ENCODE peak calls at places on chromosomes 7 and 10, in five cellular contexts. Z, I, Y, K and J are unnamed samples.

GRCh38 chr7:46864711-46865110 is 717.2 kb downstream of the TNS3 start:
- DNase-seq in Z (no peak), K (no peak), Y (no peak), I (no peak), J (no peak)

GRCh38 chr7:29946428-29947186 is 43.0 kb downstream of the SCRN1 start:
- DNase-seq in Y (peak), Z (no peak), K (peak), I (peak), J (peak)

GRCh38 chr7:125358551-125359167 is 429.0 kb upstream of the POT1 start:
- DNase-seq in Y (no peak), Z (no peak), I (no peak), K (no peak), J (no peak)

GRCh38 chr7:151838861-151839381 is 38.0 kb downstream of the PRKAG2 start:
- DNase-seq in Y (no peak), K (peak), Z (peak), I (no peak), J (peak)

GRCh38 chr10:24963646-24964045 is 11.2 kb upstream of the PRTFDC1 start:
- DNase-seq in Y (no peak), K (no peak), I (no peak), Z (no peak), J (no peak)

GRCh38 chr7:39413866-39414668 is 152.1 kb upstream of the YAE1 start:
- DNase-seq in Y (peak), K (peak), Z (peak), I (peak), J (peak)

GRCh38 chr10:24114561-24114960 is 94.4 kb upstream of the KIAA1217 start:
- DNase-seq in I (no peak), Y (no peak), Z (no peak), K (no peak), J (no peak)

GRCh38 chr10:96073722-96074121 is 30.3 kb downstream of the CCNJ start:
- DNase-seq in I (no peak), K (peak), Z (no peak), Y (no peak), J (peak)

GRCh38 chr10:44413416-44413815 is 28.5 kb upstream of the CXCL12 start:
- DNase-seq in Z (no peak), K (no peak), I (no peak), Y (no peak), J (no peak)

GRCh38 chr10:84632866-84633265 is 304.5 kb downstream of the CCSER2 start:
- DNase-seq in Y (no peak), I (no peak), K (no peak), Z (no peak), J (peak)

GRCh38 chr10:79111846-79112614 is 43.3 kb downstream of the ZMIZ1 start:
- DNase-seq in Z (no peak), K (no peak), I (peak), Y (no peak), J (no peak)

GRCh38 chr10:116272497-116273221 is at the start of gene GFRA1:
- DNase-seq in K (no peak), Z (peak), I (peak), Y (no peak), J (peak)

GRCh38 chr10:123550680-123551096 is 115.5 kb upstream of the GPR26 start:
- DNase-seq in Z (no peak), I (no peak), K (no peak), Y (no peak), J (no peak)

GRCh38 chr10:65341323-65341922 is 1584.4 kb upstream of the LRRTM3 start:
- DNase-seq in K (no peak), I (no peak), Z (no peak), Y (no peak), J (no peak)

GRCh38 chr10:1208376-1209311 is 152.5 kb downstream of the WDR37 start:
- DNase-seq in Y (no peak), K (no peak), Z (no peak), I (no peak), J (no peak)

GRCh38 chr10:51606829-51607228 is 92.6 kb downstream of the CSTF2T start:
- DNase-seq in I (no peak), Z (no peak), K (no peak), Y (no peak), J (no peak)

GRCh38 chr7:127920787-127921438 is 110.3 kb downstream of the LRRC4 start:
- DNase-seq in Y (no peak), I (no peak), K (peak), Z (no peak), J (peak)

GRCh38 chr7:114540291-114540690 is 125.7 kb downstream of the FOXP2 start:
- DNase-seq in K (no peak), Y (no peak), Z (no peak), I (no peak), J (no peak)

GRCh38 chr10:51109821-51110533 is 35.7 kb downstream of the PRKG1 start:
- DNase-seq in Y (no peak), Z (no peak), K (no peak), I (no peak), J (peak)

DNA sequence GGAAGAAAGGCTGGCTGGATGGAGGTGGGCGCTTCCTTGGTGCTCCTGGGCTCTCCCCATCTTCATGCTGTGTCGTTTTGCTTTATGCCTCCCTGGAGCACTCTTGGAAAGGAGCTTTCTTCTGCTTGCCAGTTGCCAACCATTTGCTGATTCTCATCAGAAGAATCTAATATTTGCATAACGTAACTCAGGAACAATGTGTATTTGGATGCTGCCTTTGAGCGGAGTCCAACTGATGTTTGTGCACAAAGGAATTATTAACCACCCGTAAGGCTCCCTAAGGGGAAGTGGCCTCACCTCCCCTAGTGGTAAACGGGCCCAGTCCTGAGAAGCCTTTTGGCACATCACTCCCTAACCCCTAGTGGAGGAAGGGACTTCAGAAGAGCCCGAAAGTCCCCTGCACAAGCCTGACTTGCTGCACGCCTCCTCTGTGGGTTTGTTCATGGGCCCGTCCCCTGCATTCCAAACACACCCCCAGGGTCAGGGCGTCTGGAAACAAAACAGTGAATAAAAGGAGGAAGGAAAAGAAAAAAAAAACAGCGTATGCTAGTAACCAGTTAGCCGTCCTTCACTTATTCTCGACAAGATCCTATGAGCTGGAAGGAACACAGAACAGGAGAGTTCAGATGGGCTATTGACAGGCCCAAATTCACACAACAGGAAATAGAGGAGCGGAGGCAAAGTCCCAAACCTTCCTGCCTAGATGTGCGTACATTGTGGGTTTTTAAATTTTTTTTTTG is 602.2 kb downstream of the LRMDA start:
- DNase-seq in Y (peak), I (no peak), Z (no peak), K (peak), J (peak)
- H3K4me3 ChIP-seq in Y (no peak), I (no peak), Z (peak), K (no peak), J (no peak)

GRCh38 chr7:101172005-101172853 is 6.9 kb upstream of the VGF start:
- DNase-seq in K (no peak), Y (no peak), I (no peak), Z (no peak), J (no peak)

GRCh38 chr7:101170617-101171441 is 5.5 kb upstream of the VGF start:
- DNase-seq in I (no peak), Z (no peak), K (no peak), Y (no peak), J (no peak)

GRCh38 chr7:101169838-101170531 is 4.6 kb upstream of the VGF start:
- DNase-seq in K (peak), I (peak), Z (peak), Y (peak), J (peak)

GRCh38 chr7:101172854-101173751 is 7.0 kb downstream of the NAT16 start:
- DNase-seq in Z (peak), K (no peak), I (no peak), Y (peak), J (peak)

GRCh38 chr7:101171442-101171837 is 6.1 kb upstream of the VGF start:
- DNase-seq in Y (no peak), K (no peak), Z (no peak), I (no peak), J (no peak)
- TF ChIP-seq CTCF in Y (no peak), K (peak), Z (no peak), I (no peak), J (peak)

DNA sequence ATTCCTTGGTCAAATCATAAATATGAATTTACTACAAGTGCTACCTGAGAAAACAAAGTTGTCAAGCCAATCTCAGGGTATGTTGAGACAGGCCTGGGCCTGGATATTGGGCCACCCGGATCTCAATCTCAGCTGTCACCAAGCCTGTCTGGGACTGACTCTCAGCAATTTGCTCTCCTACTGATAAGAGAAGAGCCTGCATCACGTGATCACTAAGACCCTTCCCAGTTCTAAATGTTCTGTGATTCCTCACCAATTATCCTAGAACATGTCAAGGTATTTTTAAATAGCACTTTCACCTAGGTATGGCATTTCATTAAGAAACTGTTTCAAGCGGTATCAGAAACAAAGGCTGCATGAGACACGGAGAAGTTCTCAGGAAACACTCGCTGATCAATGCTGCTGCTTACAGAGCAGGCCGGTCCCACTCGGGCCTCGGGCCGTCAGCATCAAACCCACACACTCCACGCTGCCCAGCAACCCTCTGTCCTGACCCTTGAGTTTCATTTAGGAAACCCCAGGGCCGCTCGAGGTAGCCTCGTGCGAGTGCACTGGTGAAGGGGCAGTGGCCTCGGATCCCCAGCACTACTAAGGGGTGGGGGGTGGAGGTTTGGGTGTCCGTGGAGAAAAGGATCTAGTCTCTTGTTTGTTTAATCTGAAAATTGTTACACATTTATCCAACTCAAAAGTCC is 4.1 kb downstream of the KLF6 start:
- DNase-seq in I (no peak), Z (no peak), K (no peak), Y (no peak), J (peak)
- H3K4me3 ChIP-seq in I (peak), Z (peak), K (peak), Y (peak), J (peak)

DNA sequence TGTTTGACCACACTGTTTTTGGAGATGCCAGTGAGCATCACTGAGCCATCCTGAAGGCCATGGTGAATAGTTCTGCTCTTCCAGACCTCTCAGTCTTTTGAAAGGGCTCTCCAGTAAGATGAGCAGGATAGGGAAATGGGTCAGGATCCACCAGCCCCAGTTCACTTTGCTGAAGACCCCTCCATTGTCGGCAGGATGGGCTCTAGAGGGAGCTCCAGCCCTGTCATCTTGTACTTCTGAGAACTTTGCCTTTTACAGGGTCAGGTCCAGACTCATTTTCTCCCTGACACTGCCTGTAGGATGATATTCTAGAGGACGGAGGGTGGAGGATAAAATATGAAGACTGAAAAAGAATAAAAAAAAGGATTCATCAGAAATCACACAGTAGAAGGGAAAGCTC is 13.1 kb downstream of the LHFPL3 start:
- DNase-seq in Z (no peak), I (no peak), K (peak), Y (no peak), J (no peak)
- TF ChIP-seq CTCF in Z (no peak), I (no peak), K (peak), Y (no peak), J (no peak)

DNA sequence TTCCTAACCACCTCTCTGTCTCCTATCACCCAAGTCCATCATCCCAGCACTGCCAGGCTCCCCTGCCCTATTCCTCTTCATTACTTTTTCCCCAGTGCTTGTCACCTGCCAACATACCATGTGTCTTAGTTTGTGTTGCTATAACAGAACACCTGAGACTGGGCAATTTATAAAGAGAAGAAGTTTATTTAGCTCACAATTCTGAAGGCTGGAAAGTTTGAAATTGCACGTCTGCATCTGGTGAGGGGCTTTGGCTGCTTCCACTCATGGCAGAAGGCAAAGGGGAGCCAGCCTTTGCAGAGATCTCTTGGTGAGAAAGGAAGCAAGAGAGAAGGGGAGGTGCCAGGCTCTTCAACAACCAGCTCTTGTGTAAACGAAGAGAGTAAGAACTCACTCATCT is 47.3 kb downstream of the DRGX start:
- DNase-seq in Z (no peak), Y (no peak), K (no peak), I (no peak), J (no peak)
- H3K4me3 ChIP-seq in Z (no peak), Y (no peak), K (no peak), I (no peak), J (no peak)

DNA sequence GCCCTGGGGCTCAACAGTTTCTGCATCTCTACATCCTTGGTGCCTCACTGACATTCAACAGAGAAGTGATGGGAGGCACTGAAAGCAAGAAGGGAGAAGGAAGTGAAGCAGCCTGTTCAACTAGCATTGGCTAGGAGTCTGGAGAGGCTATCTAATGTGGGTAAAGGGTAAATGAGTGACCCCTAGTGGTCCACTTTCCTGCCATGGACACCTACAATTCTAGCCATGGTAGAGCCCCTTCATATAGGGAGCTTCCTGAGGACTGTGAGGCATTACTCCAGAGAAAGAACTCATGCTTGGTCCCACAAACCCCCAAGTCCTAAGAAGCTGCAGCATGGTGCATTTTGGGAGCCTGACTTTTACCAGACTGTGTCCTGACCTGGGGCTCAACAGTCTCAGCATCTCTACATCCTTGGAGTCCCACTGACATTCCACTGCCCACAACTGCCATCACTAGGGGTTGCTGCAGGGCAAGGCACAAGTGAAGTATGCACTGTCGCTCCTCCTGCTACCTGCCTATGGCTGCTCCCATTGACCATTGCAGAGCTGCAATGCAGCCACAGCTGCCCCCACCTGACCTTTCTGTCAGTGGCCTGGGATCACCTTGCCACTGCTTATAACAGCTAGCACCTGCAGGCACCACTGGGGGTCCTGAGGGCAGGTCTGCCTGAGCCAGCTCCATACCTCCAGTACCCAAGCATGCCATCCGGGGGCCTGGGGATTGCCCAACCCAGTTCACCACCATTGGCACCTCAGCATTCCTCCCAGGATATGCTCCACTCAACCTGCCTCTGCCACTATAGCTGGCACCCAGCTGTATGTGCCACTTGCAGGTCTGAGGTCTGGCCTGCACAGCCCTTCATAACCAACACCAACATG is 44.1 kb upstream of the CDK6 start:
- DNase-seq in Y (no peak), Z (peak), I (no peak), K (peak), J (peak)
- TF ChIP-seq CTCF in Y (no peak), Z (peak), I (no peak), K (peak), J (no peak)